ENCODE peak calls at places on chromosomes 16 and 17, in six cellular contexts. One of them, this sample, is unnamed.

GRCh38 chr16:9159839-9160550 is 68.6 kb downstream of the HAPSTR1 start:
- DNase-seq in A549: peak
- DNase-seq in endothelial cell of umbilical vein: peak
- DNase-seq in K562: peak
- DNase-seq in HepG2: peak
- DNase-seq in GM12878: peak
- DNase-seq in this sample: peak

GRCh38 chr16:6636457-6636856 is 696.2 kb upstream of the RBFOX1 start:
- DNase-seq in A549: no peak
- DNase-seq in endothelial cell of umbilical vein: no peak
- DNase-seq in K562: no peak
- DNase-seq in HepG2: no peak
- DNase-seq in GM12878: no peak
- DNase-seq in this sample: no peak

GRCh38 chr16:1309888-1310831 is 724 bp downstream of the UBE2I start:
- DNase-seq in A549: no peak
- DNase-seq in endothelial cell of umbilical vein: peak
- DNase-seq in K562: peak
- DNase-seq in HepG2: no peak
- DNase-seq in GM12878: no peak
- DNase-seq in this sample: peak

GRCh38 chr17:62179525-62180161 is 114.6 kb upstream of the MED13 start:
- DNase-seq in A549: peak
- DNase-seq in endothelial cell of umbilical vein: peak
- DNase-seq in K562: peak
- DNase-seq in HepG2: peak
- DNase-seq in GM12878: no peak
- DNase-seq in this sample: peak

GRCh38 chr16:88743693-88744519 is 37.6 kb downstream of the CTU2 start:
- DNase-seq in A549: peak
- DNase-seq in endothelial cell of umbilical vein: peak
- DNase-seq in K562: peak
- DNase-seq in HepG2: peak
- DNase-seq in GM12878: no peak
- DNase-seq in this sample: peak

GRCh38 chr17:65794572-65794971 is 233.1 kb upstream of the AXIN2 start:
- DNase-seq in A549: peak
- DNase-seq in endothelial cell of umbilical vein: peak
- DNase-seq in K562: peak
- DNase-seq in HepG2: peak
- DNase-seq in GM12878: no peak
- DNase-seq in this sample: peak

GRCh38 chr17:36851230-36851629 is 86.0 kb upstream of the LHX1 start:
- DNase-seq in A549: peak
- DNase-seq in endothelial cell of umbilical vein: peak
- DNase-seq in K562: no peak
- DNase-seq in HepG2: peak
- DNase-seq in GM12878: no peak
- DNase-seq in this sample: no peak

GRCh38 chr16:70804153-70804728 is 3.3 kb upstream of the VAC14 start:
- DNase-seq in A549: no peak
- DNase-seq in endothelial cell of umbilical vein: peak
- DNase-seq in K562: no peak
- DNase-seq in HepG2: no peak
- DNase-seq in GM12878: no peak
- DNase-seq in this sample: peak

GRCh38 chr16:67201411-67202345 is 2.7 kb downstream of the ELMO3 start:
- DNase-seq in A549: no peak
- DNase-seq in endothelial cell of umbilical vein: no peak
- DNase-seq in K562: no peak
- DNase-seq in HepG2: no peak
- DNase-seq in GM12878: no peak
- DNase-seq in this sample: no peak

GRCh38 chr16:46833465-46833810 is 2.5 kb upstream of the C16orf87 start:
- DNase-seq in A549: no peak
- DNase-seq in endothelial cell of umbilical vein: no peak
- DNase-seq in K562: no peak
- DNase-seq in HepG2: no peak
- DNase-seq in GM12878: no peak
- DNase-seq in this sample: no peak

GRCh38 chr16:85412911-85413520 is 200.1 kb upstream of the GSE1 start:
- DNase-seq in A549: no peak
- DNase-seq in endothelial cell of umbilical vein: no peak
- DNase-seq in K562: no peak
- DNase-seq in HepG2: no peak
- DNase-seq in GM12878: no peak
- DNase-seq in this sample: no peak

GRCh38 chr17:5780476-5780875 is 196.2 kb upstream of the NLRP1 start:
- DNase-seq in A549: no peak
- DNase-seq in endothelial cell of umbilical vein: peak
- DNase-seq in K562: peak
- DNase-seq in HepG2: no peak
- DNase-seq in GM12878: no peak
- DNase-seq in this sample: no peak

GRCh38 chr16:86941731-86942468 is 363.6 kb downstream of the FOXL1 start:
- DNase-seq in A549: no peak
- DNase-seq in endothelial cell of umbilical vein: no peak
- DNase-seq in K562: no peak
- DNase-seq in HepG2: no peak
- DNase-seq in GM12878: no peak
- DNase-seq in this sample: no peak

GRCh38 chr16:14308357-14308723 is 237.2 kb downstream of the MRTFB start:
- DNase-seq in A549: no peak
- DNase-seq in endothelial cell of umbilical vein: no peak
- DNase-seq in K562: no peak
- DNase-seq in HepG2: no peak
- DNase-seq in GM12878: no peak
- DNase-seq in this sample: no peak

GRCh38 chr17:34601431-34601830 is 22.0 kb downstream of the TMEM132E start:
- DNase-seq in A549: no peak
- DNase-seq in endothelial cell of umbilical vein: no peak
- DNase-seq in K562: no peak
- DNase-seq in HepG2: no peak
- DNase-seq in GM12878: no peak
- DNase-seq in this sample: no peak

GRCh38 chr17:1779571-1780074 is 17.8 kb downstream of the SERPINF1 start:
- DNase-seq in A549: no peak
- DNase-seq in endothelial cell of umbilical vein: peak
- DNase-seq in K562: no peak
- DNase-seq in HepG2: no peak
- DNase-seq in GM12878: no peak
- DNase-seq in this sample: no peak

GRCh38 chr16:15833551-15833950 is 23.3 kb downstream of the MYH11 start:
- DNase-seq in A549: no peak
- DNase-seq in endothelial cell of umbilical vein: no peak
- DNase-seq in K562: no peak
- DNase-seq in HepG2: no peak
- DNase-seq in GM12878: no peak
- DNase-seq in this sample: no peak

GRCh38 chr16:77995843-77996455 is 26.4 kb upstream of the CLEC3A start:
- DNase-seq in A549: no peak
- DNase-seq in endothelial cell of umbilical vein: no peak
- DNase-seq in K562: no peak
- DNase-seq in HepG2: no peak
- DNase-seq in GM12878: no peak
- DNase-seq in this sample: no peak

GRCh38 chr16:77991701-77992100 is 30.6 kb upstream of the CLEC3A start:
- DNase-seq in A549: no peak
- DNase-seq in endothelial cell of umbilical vein: no peak
- DNase-seq in K562: no peak
- DNase-seq in HepG2: no peak
- DNase-seq in GM12878: no peak
- DNase-seq in this sample: no peak

GRCh38 chr16:77998350-77999023 is 23.9 kb upstream of the CLEC3A start:
- DNase-seq in A549: no peak
- DNase-seq in endothelial cell of umbilical vein: no peak
- DNase-seq in K562: no peak
- DNase-seq in HepG2: peak
- DNase-seq in GM12878: no peak
- DNase-seq in this sample: no peak

GRCh38 chr16:77993111-77993571 is 29.2 kb upstream of the CLEC3A start:
- DNase-seq in A549: no peak
- DNase-seq in endothelial cell of umbilical vein: no peak
- DNase-seq in K562: no peak
- DNase-seq in HepG2: no peak
- DNase-seq in GM12878: no peak
- DNase-seq in this sample: no peak

GRCh38 chr16:77993586-77993985 is 28.8 kb upstream of the CLEC3A start:
- DNase-seq in A549: no peak
- DNase-seq in endothelial cell of umbilical vein: no peak
- DNase-seq in K562: no peak
- DNase-seq in HepG2: no peak
- DNase-seq in GM12878: no peak
- DNase-seq in this sample: no peak
- H3K4me3 ChIP-seq in A549: no peak
- H3K4me3 ChIP-seq in endothelial cell of umbilical vein: no peak
- H3K4me3 ChIP-seq in K562: no peak
- H3K4me3 ChIP-seq in HepG2: no peak
- H3K4me3 ChIP-seq in GM12878: no peak
- H3K4me3 ChIP-seq in this sample: no peak

GRCh38 chr17:16491703-16492612 is at the start of gene LRRC75A:
- DNase-seq in A549: peak
- DNase-seq in endothelial cell of umbilical vein: peak
- DNase-seq in K562: peak
- DNase-seq in HepG2: no peak
- DNase-seq in GM12878: no peak
- DNase-seq in this sample: peak
- TF ChIP-seq MYC in A549: no peak
- TF ChIP-seq MYC in endothelial cell of umbilical vein: no peak
- TF ChIP-seq MYC in K562: no peak
- TF ChIP-seq MYC in HepG2: no peak
- TF ChIP-seq MYC in GM12878: no peak
- TF ChIP-seq MYC in this sample: no peak

GRCh38 chr16:60295451-60295850 is 1561.3 kb upstream of the GOT2 start:
- DNase-seq in A549: no peak
- DNase-seq in endothelial cell of umbilical vein: no peak
- DNase-seq in K562: no peak
- DNase-seq in HepG2: no peak
- DNase-seq in GM12878: no peak
- DNase-seq in this sample: no peak

GRCh38 chr16:60304078-60304477 is 1570.0 kb upstream of the GOT2 start:
- DNase-seq in A549: no peak
- DNase-seq in endothelial cell of umbilical vein: no peak
- DNase-seq in K562: no peak
- DNase-seq in HepG2: no peak
- DNase-seq in GM12878: no peak
- DNase-seq in this sample: no peak

GRCh38 chr16:60304725-60305124 is 1570.6 kb upstream of the GOT2 start:
- DNase-seq in A549: no peak
- DNase-seq in endothelial cell of umbilical vein: no peak
- DNase-seq in K562: no peak
- DNase-seq in HepG2: no peak
- DNase-seq in GM12878: no peak
- DNase-seq in this sample: no peak

DNA sequence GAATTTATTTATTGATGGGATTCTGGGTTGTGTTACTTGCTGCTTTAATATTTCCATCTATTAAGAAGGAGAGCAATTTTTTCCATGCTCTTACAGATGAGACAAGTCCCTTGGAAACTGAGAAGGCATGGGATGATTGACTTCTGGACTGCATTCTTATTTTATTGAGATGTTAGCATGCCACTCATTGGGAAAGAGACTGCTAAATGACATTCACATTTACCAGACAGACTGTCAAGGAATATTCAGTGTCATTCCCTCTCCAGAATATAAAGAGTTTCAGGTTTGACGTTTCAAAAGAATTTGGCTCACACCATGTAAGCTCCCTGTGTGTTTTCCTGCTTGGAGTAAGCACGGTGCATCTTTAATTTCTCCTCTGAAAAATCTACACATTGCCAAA is 1565.2 kb upstream of the GOT2 start:
- DNase-seq in A549: no peak
- DNase-seq in endothelial cell of umbilical vein: no peak
- DNase-seq in K562: no peak
- DNase-seq in HepG2: no peak
- DNase-seq in GM12878: no peak
- DNase-seq in this sample: no peak
- H3K4me3 ChIP-seq in A549: no peak
- H3K4me3 ChIP-seq in endothelial cell of umbilical vein: no peak
- H3K4me3 ChIP-seq in K562: no peak
- H3K4me3 ChIP-seq in HepG2: no peak
- H3K4me3 ChIP-seq in GM12878: no peak
- H3K4me3 ChIP-seq in this sample: no peak

GRCh38 chr17:74779948-74780400 is 3.8 kb upstream of the NAT9 start:
- DNase-seq in A549: no peak
- DNase-seq in endothelial cell of umbilical vein: no peak
- DNase-seq in K562: no peak
- DNase-seq in HepG2: no peak
- DNase-seq in GM12878: peak
- DNase-seq in this sample: peak

GRCh38 chr17:74782571-74782970 is 6.4 kb upstream of the NAT9 start:
- DNase-seq in A549: no peak
- DNase-seq in endothelial cell of umbilical vein: no peak
- DNase-seq in K562: no peak
- DNase-seq in HepG2: no peak
- DNase-seq in GM12878: no peak
- DNase-seq in this sample: no peak

GRCh38 chr17:74777884-74778490 is 1.8 kb upstream of the NAT9 start:
- DNase-seq in A549: no peak
- DNase-seq in endothelial cell of umbilical vein: no peak
- DNase-seq in K562: no peak
- DNase-seq in HepG2: no peak
- DNase-seq in GM12878: no peak
- DNase-seq in this sample: peak

GRCh38 chr17:74778960-74779359 is 2.8 kb upstream of the NAT9 start:
- DNase-seq in A549: no peak
- DNase-seq in endothelial cell of umbilical vein: no peak
- DNase-seq in K562: no peak
- DNase-seq in HepG2: no peak
- DNase-seq in GM12878: no peak
- DNase-seq in this sample: peak

GRCh38 chr17:74780443-74781238 is 4.5 kb upstream of the NAT9 start:
- DNase-seq in A549: peak
- DNase-seq in endothelial cell of umbilical vein: no peak
- DNase-seq in K562: peak
- DNase-seq in HepG2: peak
- DNase-seq in GM12878: no peak
- DNase-seq in this sample: peak
- TF ChIP-seq MYC in A549: no peak
- TF ChIP-seq MYC in endothelial cell of umbilical vein: no peak
- TF ChIP-seq MYC in K562: no peak
- TF ChIP-seq MYC in HepG2: no peak
- TF ChIP-seq MYC in GM12878: no peak
- TF ChIP-seq MYC in this sample: no peak

GRCh38 chr17:10197721-10198508 is 491 bp downstream of the GAS7 start:
- DNase-seq in A549: no peak
- DNase-seq in endothelial cell of umbilical vein: no peak
- DNase-seq in K562: no peak
- DNase-seq in HepG2: no peak
- DNase-seq in GM12878: no peak
- DNase-seq in this sample: peak
- H3K4me3 ChIP-seq in A549: peak
- H3K4me3 ChIP-seq in endothelial cell of umbilical vein: no peak
- H3K4me3 ChIP-seq in K562: no peak
- H3K4me3 ChIP-seq in HepG2: no peak
- H3K4me3 ChIP-seq in GM12878: peak
- H3K4me3 ChIP-seq in this sample: peak